ENCODE peak calls at places on chromosomes 1 and 21, in nine cellular contexts. One of them, this sample, is unnamed.

GRCh38 chr1:245875581-245876263 is 631.4 kb downstream of the SMYD3 start:
- DNase-seq in pancreas: no peak
- DNase-seq in A549: no peak
- DNase-seq in B cell: no peak
- DNase-seq in HFF-Myc: no peak
- DNase-seq in left cardiac atrium: no peak
- DNase-seq in neuronal stem cell: no peak
- DNase-seq in A172: no peak
- DNase-seq in DMS153: no peak
- DNase-seq in this sample: no peak

GRCh38 chr1:30977105-30977504 is 68.5 kb upstream of the SDC3 start:
- DNase-seq in A172: peak
- DNase-seq in pancreas: no peak
- DNase-seq in neuronal stem cell: no peak
- DNase-seq in DMS153: no peak
- DNase-seq in HFF-Myc: no peak
- DNase-seq in A549: peak
- DNase-seq in left cardiac atrium: no peak
- DNase-seq in B cell: no peak
- DNase-seq in this sample: no peak

GRCh38 chr1:204977327-204977726 is 65.7 kb upstream of the CNTN2 start:
- DNase-seq in left cardiac atrium: no peak
- DNase-seq in B cell: no peak
- DNase-seq in HFF-Myc: no peak
- DNase-seq in pancreas: no peak
- DNase-seq in A172: no peak
- DNase-seq in A549: no peak
- DNase-seq in DMS153: no peak
- DNase-seq in neuronal stem cell: no peak
- DNase-seq in this sample: no peak

GRCh38 chr1:162943627-162944026 is 82.7 kb upstream of the CCDC190 start:
- DNase-seq in HFF-Myc: peak
- DNase-seq in A549: no peak
- DNase-seq in A172: peak
- DNase-seq in DMS153: no peak
- DNase-seq in neuronal stem cell: no peak
- DNase-seq in B cell: no peak
- DNase-seq in left cardiac atrium: no peak
- DNase-seq in pancreas: no peak
- DNase-seq in this sample: no peak

GRCh38 chr1:230167419-230167852 is 100.4 kb downstream of the GALNT2 start:
- DNase-seq in pancreas: no peak
- DNase-seq in B cell: peak
- DNase-seq in left cardiac atrium: no peak
- DNase-seq in neuronal stem cell: no peak
- DNase-seq in DMS153: no peak
- DNase-seq in A549: peak
- DNase-seq in A172: peak
- DNase-seq in HFF-Myc: peak
- DNase-seq in this sample: peak

GRCh38 chr1:214544791-214545190 is 6.6 kb downstream of the PTPN14 start:
- DNase-seq in DMS153: no peak
- DNase-seq in HFF-Myc: no peak
- DNase-seq in A549: no peak
- DNase-seq in A172: no peak
- DNase-seq in left cardiac atrium: no peak
- DNase-seq in pancreas: no peak
- DNase-seq in B cell: no peak
- DNase-seq in neuronal stem cell: no peak
- DNase-seq in this sample: no peak

GRCh38 chr1:6508154-6508875 is 16.8 kb upstream of the PLEKHG5 start:
- DNase-seq in HFF-Myc: no peak
- DNase-seq in A549: no peak
- DNase-seq in A172: no peak
- DNase-seq in neuronal stem cell: no peak
- DNase-seq in B cell: no peak
- DNase-seq in left cardiac atrium: no peak
- DNase-seq in pancreas: no peak
- DNase-seq in DMS153: no peak
- DNase-seq in this sample: no peak

GRCh38 chr1:87512431-87512830 is 183.8 kb downstream of the LMO4 start:
- DNase-seq in pancreas: no peak
- DNase-seq in B cell: no peak
- DNase-seq in neuronal stem cell: no peak
- DNase-seq in DMS153: no peak
- DNase-seq in A549: no peak
- DNase-seq in left cardiac atrium: no peak
- DNase-seq in HFF-Myc: no peak
- DNase-seq in A172: no peak
- DNase-seq in this sample: no peak

GRCh38 chr1:2178875-2179274 is 15.7 kb downstream of the FAAP20 start:
- DNase-seq in DMS153: no peak
- DNase-seq in pancreas: no peak
- DNase-seq in A549: no peak
- DNase-seq in neuronal stem cell: no peak
- DNase-seq in HFF-Myc: no peak
- DNase-seq in B cell: no peak
- DNase-seq in left cardiac atrium: no peak
- DNase-seq in A172: no peak
- DNase-seq in this sample: no peak

GRCh38 chr1:227429447-227430359 is 111.4 kb upstream of the CDC42BPA start:
- DNase-seq in B cell: no peak
- DNase-seq in left cardiac atrium: no peak
- DNase-seq in HFF-Myc: peak
- DNase-seq in A549: no peak
- DNase-seq in pancreas: no peak
- DNase-seq in A172: peak
- DNase-seq in DMS153: peak
- DNase-seq in neuronal stem cell: no peak
- DNase-seq in this sample: no peak

GRCh38 chr21:44314128-44314527 is 14.3 kb downstream of the PFKL start:
- DNase-seq in B cell: no peak
- DNase-seq in left cardiac atrium: no peak
- DNase-seq in DMS153: no peak
- DNase-seq in neuronal stem cell: no peak
- DNase-seq in A549: no peak
- DNase-seq in pancreas: no peak
- DNase-seq in A172: no peak
- DNase-seq in HFF-Myc: no peak
- DNase-seq in this sample: no peak

GRCh38 chr1:41851589-41851988 is 67.1 kb downstream of the HIVEP3 start:
- DNase-seq in pancreas: no peak
- DNase-seq in DMS153: peak
- DNase-seq in A549: no peak
- DNase-seq in neuronal stem cell: no peak
- DNase-seq in left cardiac atrium: no peak
- DNase-seq in B cell: peak
- DNase-seq in HFF-Myc: peak
- DNase-seq in A172: peak
- DNase-seq in this sample: peak

GRCh38 chr1:31879981-31880608 is 58.1 kb downstream of the PTP4A2 start:
- DNase-seq in A172: no peak
- DNase-seq in A549: no peak
- DNase-seq in left cardiac atrium: no peak
- DNase-seq in neuronal stem cell: no peak
- DNase-seq in pancreas: no peak
- DNase-seq in DMS153: no peak
- DNase-seq in B cell: no peak
- DNase-seq in HFF-Myc: no peak
- DNase-seq in this sample: no peak

GRCh38 chr1:160607051-160608032 is 28.0 kb upstream of the CD84 start:
- DNase-seq in neuronal stem cell: peak
- DNase-seq in DMS153: peak
- DNase-seq in pancreas: peak
- DNase-seq in left cardiac atrium: no peak
- DNase-seq in HFF-Myc: peak
- DNase-seq in A172: peak
- DNase-seq in A549: peak
- DNase-seq in B cell: peak
- DNase-seq in this sample: peak

GRCh38 chr1:183630748-183631147 is 4.8 kb downstream of the ARPC5 start:
- DNase-seq in B cell: no peak
- DNase-seq in neuronal stem cell: no peak
- DNase-seq in DMS153: no peak
- DNase-seq in A172: no peak
- DNase-seq in left cardiac atrium: no peak
- DNase-seq in HFF-Myc: no peak
- DNase-seq in pancreas: no peak
- DNase-seq in A549: no peak
- DNase-seq in this sample: no peak

GRCh38 chr1:10379676-10380075 is 19.2 kb upstream of the PGD start:
- DNase-seq in B cell: no peak
- DNase-seq in A172: no peak
- DNase-seq in DMS153: no peak
- DNase-seq in HFF-Myc: no peak
- DNase-seq in left cardiac atrium: no peak
- DNase-seq in pancreas: no peak
- DNase-seq in A549: no peak
- DNase-seq in neuronal stem cell: no peak
- DNase-seq in this sample: no peak

GRCh38 chr1:50423670-50424000 is 392 bp upstream of the DMRTA2 start:
- DNase-seq in HFF-Myc: no peak
- DNase-seq in B cell: peak
- DNase-seq in neuronal stem cell: no peak
- DNase-seq in left cardiac atrium: no peak
- DNase-seq in A549: peak
- DNase-seq in pancreas: no peak
- DNase-seq in DMS153: no peak
- DNase-seq in A172: peak
- DNase-seq in this sample: no peak